ENCODE peak calls at places on chromosomes 3 and 15, in five cellular contexts. One of them, this sample, is unnamed.

GRCh38 chr15:40379853-40380252 is 2.7 kb upstream of the KNSTRN start:
- DNase-seq in NB4: no peak
- DNase-seq in body of pancreas: peak; percentile 29
- DNase-seq in right lobe of liver: peak; percentile 82
- DNase-seq in psoas muscle: peak; percentile 79
- DNase-seq in this sample: no peak

GRCh38 chr3:40187945-40188344 is 121.6 kb upstream of the EIF1B start:
- DNase-seq in NB4: no peak
- DNase-seq in body of pancreas: no peak
- DNase-seq in right lobe of liver: no peak
- DNase-seq in psoas muscle: no peak
- DNase-seq in this sample: no peak

GRCh38 chr3:84547971-84548970 is 410.5 kb upstream of the CADM2 start:
- DNase-seq in NB4: peak; percentile 36
- DNase-seq in body of pancreas: peak; percentile 42
- DNase-seq in right lobe of liver: peak; percentile 60
- DNase-seq in psoas muscle: peak; percentile 10
- DNase-seq in this sample: peak; percentile 10

GRCh38 chr3:195154793-195155535 is 116.0 kb downstream of the XXYLT1 start:
- DNase-seq in NB4: peak; percentile 89
- DNase-seq in body of pancreas: peak; percentile 76
- DNase-seq in right lobe of liver: peak; percentile 83
- DNase-seq in psoas muscle: peak; percentile 82
- DNase-seq in this sample: peak; percentile 63

GRCh38 chr3:161969867-161970266 is 473.3 kb downstream of the OTOL1 start:
- DNase-seq in NB4: no peak
- DNase-seq in body of pancreas: no peak
- DNase-seq in right lobe of liver: no peak
- DNase-seq in psoas muscle: no peak
- DNase-seq in this sample: no peak

GRCh38 chr3:38588995-38589937 is 60.2 kb downstream of the SCN5A start:
- DNase-seq in NB4: no peak
- DNase-seq in body of pancreas: no peak
- DNase-seq in right lobe of liver: peak; percentile 27
- DNase-seq in psoas muscle: no peak
- DNase-seq in this sample: no peak

GRCh38 chr15:90451215-90451850 is 63.3 kb downstream of the IQGAP1 start:
- DNase-seq in NB4: no peak
- DNase-seq in body of pancreas: no peak
- DNase-seq in right lobe of liver: no peak
- DNase-seq in psoas muscle: no peak
- DNase-seq in this sample: no peak

GRCh38 chr3:185153861-185154629 is 1.2 kb upstream of the C3orf70 start:
- DNase-seq in NB4: no peak
- DNase-seq in body of pancreas: no peak
- DNase-seq in right lobe of liver: no peak
- DNase-seq in psoas muscle: no peak
- DNase-seq in this sample: no peak

GRCh38 chr15:79540551-79540950 is 108.4 kb downstream of the MINAR1 start:
- DNase-seq in NB4: peak; percentile 55
- DNase-seq in body of pancreas: no peak
- DNase-seq in right lobe of liver: no peak
- DNase-seq in psoas muscle: no peak
- DNase-seq in this sample: no peak

GRCh38 chr3:132822266-132822665 is 100.1 kb upstream of the NPHP3 start:
- DNase-seq in NB4: no peak
- DNase-seq in body of pancreas: no peak
- DNase-seq in right lobe of liver: no peak
- DNase-seq in psoas muscle: no peak
- DNase-seq in this sample: no peak

GRCh38 chr3:110419571-110419970 is 652.0 kb upstream of the NECTIN3 start:
- DNase-seq in NB4: no peak
- DNase-seq in body of pancreas: no peak
- DNase-seq in right lobe of liver: no peak
- DNase-seq in psoas muscle: no peak
- DNase-seq in this sample: no peak

GRCh38 chr3:31776016-31776415 is 205.0 kb downstream of the OSBPL10 start:
- DNase-seq in NB4: no peak
- DNase-seq in body of pancreas: no peak
- DNase-seq in right lobe of liver: no peak
- DNase-seq in psoas muscle: no peak
- DNase-seq in this sample: no peak

GRCh38 chr3:49930241-49930690 is 655 bp upstream of the MON1A start:
- DNase-seq in NB4: no peak
- DNase-seq in body of pancreas: no peak
- DNase-seq in right lobe of liver: no peak
- DNase-seq in psoas muscle: no peak
- DNase-seq in this sample: no peak

GRCh38 chr3:143650827-143651226 is 197.4 kb downstream of the SLC9A9 start:
- DNase-seq in NB4: no peak
- DNase-seq in body of pancreas: no peak
- DNase-seq in right lobe of liver: no peak
- DNase-seq in psoas muscle: no peak
- DNase-seq in this sample: no peak

GRCh38 chr3:188901126-188901525 is 270.6 kb upstream of the TPRG1 start:
- DNase-seq in NB4: no peak
- DNase-seq in body of pancreas: no peak
- DNase-seq in right lobe of liver: no peak
- DNase-seq in psoas muscle: no peak
- DNase-seq in this sample: no peak

GRCh38 chr3:108044699-108045098 is 46.1 kb downstream of the CD47 start:
- DNase-seq in NB4: no peak
- DNase-seq in body of pancreas: no peak
- DNase-seq in right lobe of liver: no peak
- DNase-seq in psoas muscle: no peak
- DNase-seq in this sample: no peak

GRCh38 chr15:77836901-77837648 is 204.4 kb upstream of the LINGO1 start:
- DNase-seq in NB4: no peak
- DNase-seq in body of pancreas: no peak
- DNase-seq in right lobe of liver: no peak
- DNase-seq in psoas muscle: no peak
- DNase-seq in this sample: no peak

GRCh38 chr15:68608206-68608843 is 29.5 kb downstream of the CORO2B start:
- DNase-seq in NB4: no peak
- DNase-seq in body of pancreas: peak; percentile 52
- DNase-seq in right lobe of liver: peak; percentile 57
- DNase-seq in psoas muscle: peak; percentile 91
- DNase-seq in this sample: no peak

GRCh38 chr15:38598749-38599148 is 34.1 kb upstream of the RASGRP1 start:
- DNase-seq in NB4: no peak
- DNase-seq in body of pancreas: no peak
- DNase-seq in right lobe of liver: no peak
- DNase-seq in psoas muscle: no peak
- DNase-seq in this sample: no peak

DNA sequence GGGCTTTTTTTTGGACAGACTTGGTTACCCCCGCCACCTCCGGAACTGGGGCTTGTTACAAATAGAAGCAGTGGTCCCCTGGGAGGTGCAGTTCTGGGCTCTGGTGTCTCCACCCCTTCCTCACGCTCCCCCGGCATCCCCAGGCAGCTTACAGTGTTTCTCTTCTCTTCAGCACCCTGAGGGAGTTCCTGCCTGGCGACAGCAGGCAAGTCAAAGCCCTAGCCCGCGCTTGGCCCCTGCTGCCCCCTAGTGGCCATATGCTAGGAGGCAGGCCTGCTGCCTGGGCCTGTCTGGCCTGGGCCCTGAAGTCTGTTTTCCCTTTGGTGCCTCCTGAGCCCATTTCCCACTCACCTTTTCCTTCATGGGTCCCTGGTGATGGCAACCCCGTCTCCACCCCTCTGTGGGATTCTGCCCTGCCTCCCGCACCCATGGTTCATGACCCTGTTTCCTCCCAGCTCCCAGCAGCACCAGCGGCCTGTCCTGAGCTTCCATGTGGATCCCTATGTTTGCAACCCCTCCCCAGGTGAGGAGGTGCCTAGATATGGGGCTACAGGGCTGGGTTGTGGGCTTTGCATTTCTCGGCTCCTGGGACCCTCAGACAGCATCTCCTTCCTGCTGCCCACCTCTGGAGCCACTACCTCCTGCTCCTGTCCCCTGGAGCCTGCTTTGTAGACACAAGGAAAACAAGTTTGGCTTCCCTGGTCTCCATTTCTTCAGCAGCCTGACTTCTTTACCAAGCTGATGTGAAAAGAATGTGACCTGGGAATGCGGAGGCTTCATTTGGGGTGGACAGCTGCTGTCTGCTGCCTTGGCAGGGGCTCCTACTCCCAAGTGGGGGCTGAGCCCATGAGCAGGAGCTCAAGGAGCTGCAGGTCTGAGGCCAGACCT is 2.2 kb downstream of the SNX22 start:
- DNase-seq in NB4: peak; percentile 92
- DNase-seq in body of pancreas: peak; percentile 94
- DNase-seq in right lobe of liver: peak; percentile 92
- DNase-seq in psoas muscle: peak; percentile 89
- DNase-seq in this sample: peak; percentile 50
- H3K4me3 ChIP-seq in NB4: no peak overlapping the region
- H3K4me3 ChIP-seq in body of pancreas: no peak overlapping the region
- H3K4me3 ChIP-seq in right lobe of liver: no peak overlapping the region
- H3K4me3 ChIP-seq in psoas muscle: no peak overlapping the region
- H3K4me3 ChIP-seq in this sample: no peak overlapping the region

GRCh38 chr15:47720555-47720954 is 3.2 kb downstream of the SEMA6D start:
- DNase-seq in NB4: no peak
- DNase-seq in body of pancreas: no peak
- DNase-seq in right lobe of liver: no peak
- DNase-seq in psoas muscle: no peak
- DNase-seq in this sample: no peak

GRCh38 chr15:47715856-47716445 is 1.4 kb upstream of the SEMA6D start:
- DNase-seq in NB4: no peak
- DNase-seq in body of pancreas: no peak
- DNase-seq in right lobe of liver: no peak
- DNase-seq in psoas muscle: no peak
- DNase-seq in this sample: no peak

GRCh38 chr15:47717036-47717611 is at the start of gene SEMA6D:
- DNase-seq in NB4: no peak
- DNase-seq in body of pancreas: peak; percentile 79
- DNase-seq in right lobe of liver: peak; percentile 57
- DNase-seq in psoas muscle: peak; percentile 76
- DNase-seq in this sample: peak; percentile 37

GRCh38 chr15:47719730-47720129 is 2.4 kb downstream of the SEMA6D start:
- DNase-seq in NB4: no peak
- DNase-seq in body of pancreas: no peak
- DNase-seq in right lobe of liver: no peak
- DNase-seq in psoas muscle: no peak
- DNase-seq in this sample: peak; percentile 87

DNA sequence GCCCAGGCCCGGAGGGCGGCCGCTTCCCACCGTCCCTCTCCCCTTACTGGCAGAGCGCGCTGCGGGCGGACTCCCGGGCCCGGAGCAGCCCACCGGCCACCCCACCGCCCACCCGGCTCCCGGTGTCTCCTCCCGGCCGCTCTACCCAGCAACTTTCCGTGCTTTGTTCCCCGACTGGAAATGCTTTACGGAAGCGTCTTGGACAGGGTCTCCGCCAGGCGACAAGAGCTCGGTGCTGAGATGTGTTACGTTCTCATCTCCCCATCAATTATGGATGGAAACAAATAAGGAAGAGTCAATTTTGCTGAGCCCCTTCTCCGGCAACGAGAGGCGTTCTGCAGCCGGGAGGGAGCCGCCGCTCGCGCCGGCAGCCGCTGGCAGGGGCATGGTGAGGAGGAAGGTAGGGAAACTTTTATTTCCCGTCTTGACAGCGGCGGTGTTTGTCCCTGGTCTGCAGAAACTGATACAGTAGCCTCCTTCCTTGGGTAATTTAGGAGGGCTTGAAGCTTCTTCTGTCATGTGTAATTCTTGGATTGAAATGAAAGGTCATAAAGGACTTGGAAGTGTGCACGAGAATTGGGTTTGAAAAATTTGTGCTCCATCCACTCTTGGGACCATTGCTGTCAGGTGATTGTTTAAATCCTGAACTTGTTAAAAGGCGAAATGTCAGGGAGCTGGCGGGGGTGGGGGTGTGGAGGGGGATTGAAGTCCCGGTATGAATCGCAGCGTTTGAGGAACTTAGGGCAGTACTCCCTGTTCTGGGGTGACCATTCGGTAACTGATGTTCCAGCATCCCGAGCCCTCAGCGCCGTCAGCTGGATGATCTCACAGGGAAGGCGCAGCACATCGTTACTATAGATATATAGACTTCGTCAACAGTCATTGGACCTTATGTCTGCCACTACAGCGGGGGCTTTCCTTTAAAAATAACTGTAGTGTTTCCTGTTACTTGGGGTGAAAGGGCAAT is 1.5 kb downstream of the SEMA6D start:
- DNase-seq in NB4: no peak
- DNase-seq in body of pancreas: peak; percentile 25
- DNase-seq in right lobe of liver: no peak
- DNase-seq in psoas muscle: peak; percentile 19
- DNase-seq in this sample: no peak
- H3K4me3 ChIP-seq in NB4: no peak overlapping the region
- H3K4me3 ChIP-seq in body of pancreas: peak overlapping the region; percentile 82
- H3K4me3 ChIP-seq in right lobe of liver: peak overlapping the region; percentile 45
- H3K4me3 ChIP-seq in psoas muscle: peak overlapping the region; percentile 74
- H3K4me3 ChIP-seq in this sample: no peak overlapping the region

DNA sequence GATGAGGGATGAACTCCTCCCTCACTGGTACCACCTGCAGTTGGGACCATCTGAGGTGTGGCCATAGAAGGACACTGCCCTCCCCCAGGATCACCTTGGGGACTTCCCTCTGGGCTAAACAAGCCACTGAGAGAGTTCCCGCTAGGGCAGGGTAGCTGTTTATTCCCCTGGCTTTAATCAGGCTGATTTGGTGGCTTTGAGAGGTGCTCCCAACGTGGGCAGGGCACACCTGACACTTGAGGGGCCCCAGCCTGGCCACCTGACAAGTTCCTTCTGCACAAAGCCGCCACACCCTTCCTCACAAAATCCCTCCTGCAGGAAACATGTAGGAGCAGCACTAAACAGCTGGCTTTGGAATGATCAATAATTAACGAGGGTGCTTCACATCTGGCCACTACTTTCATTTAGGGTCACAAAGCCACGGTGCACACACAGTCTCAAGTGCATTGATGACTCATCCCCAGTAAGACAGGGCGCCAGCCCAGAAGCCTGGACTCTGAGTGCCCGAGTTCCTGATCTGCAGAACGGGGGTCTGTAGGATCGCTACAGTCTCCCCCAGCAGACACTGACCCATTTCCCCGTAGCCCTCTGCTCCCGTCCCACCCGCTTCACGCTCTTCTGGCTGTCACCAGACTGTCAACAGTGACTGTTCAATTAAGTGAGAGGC is 75.1 kb downstream of the ATP10A start:
- DNase-seq in NB4: peak; percentile 6
- DNase-seq in body of pancreas: no peak
- DNase-seq in right lobe of liver: no peak
- DNase-seq in psoas muscle: no peak
- DNase-seq in this sample: no peak
- H3K4me3 ChIP-seq in NB4: no peak overlapping the region
- H3K4me3 ChIP-seq in body of pancreas: no peak overlapping the region
- H3K4me3 ChIP-seq in right lobe of liver: no peak overlapping the region
- H3K4me3 ChIP-seq in psoas muscle: no peak overlapping the region
- H3K4me3 ChIP-seq in this sample: no peak overlapping the region

DNA sequence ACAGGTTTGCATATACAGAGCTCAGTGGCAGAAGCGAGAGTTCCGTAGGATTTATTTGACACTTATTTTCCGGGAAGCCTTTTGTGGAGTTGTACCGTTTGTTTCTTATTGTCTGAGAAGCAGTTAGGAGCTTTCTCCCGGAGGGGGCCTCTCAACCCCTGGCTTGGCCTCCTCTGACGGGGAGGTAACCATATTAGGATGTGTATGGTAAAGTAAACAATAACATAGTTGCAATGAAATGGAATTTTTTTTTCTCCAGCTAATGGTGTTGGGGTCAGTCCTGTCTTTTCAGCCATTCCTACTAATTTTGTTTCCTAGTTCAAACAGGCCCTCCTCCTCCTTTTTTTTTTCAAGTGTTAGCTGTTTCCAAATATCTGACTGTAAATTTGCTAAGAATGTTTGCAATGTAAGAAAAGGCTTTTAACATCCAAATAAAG is 338.5 kb downstream of the FOXP1 start:
- DNase-seq in NB4: no peak
- DNase-seq in body of pancreas: no peak
- DNase-seq in right lobe of liver: no peak
- DNase-seq in psoas muscle: no peak
- DNase-seq in this sample: no peak
- H3K4me3 ChIP-seq in NB4: no peak overlapping the region
- H3K4me3 ChIP-seq in body of pancreas: no peak overlapping the region
- H3K4me3 ChIP-seq in right lobe of liver: no peak overlapping the region
- H3K4me3 ChIP-seq in psoas muscle: no peak overlapping the region
- H3K4me3 ChIP-seq in this sample: no peak overlapping the region

This sample was measured in LNCaP clone FGC.